ENCODE peak calls at places on chromosomes 13 and 19, in nine cellular contexts. O, D, C, K, U, F, Q, M and L are unnamed samples.

GRCh38 chr19:10829967-10830366 is 6.0 kb downstream of the TMED1 start:
- DNase-seq in C (no peak), U (no peak), O (no peak), M (no peak), Q (no peak), K (no peak), D (no peak), F (no peak), L (no peak)

GRCh38 chr19:542173-542866 is 1.5 kb upstream of the GZMM start:
- DNase-seq in F (no peak), D (no peak), M (no peak), Q (no peak), K (no peak), O (no peak), C (no peak), U (no peak), L (peak)

GRCh38 chr19:21604351-21604926 is 99.0 kb downstream of the ZNF429 start:
- DNase-seq in O (no peak), D (no peak), Q (no peak), F (no peak), K (no peak), U (no peak), C (peak), M (peak), L (peak)

GRCh38 chr19:30061557-30062330 is 119.7 kb downstream of the URI1 start:
- DNase-seq in U (no peak), K (no peak), O (no peak), M (no peak), D (no peak), C (no peak), Q (no peak), F (no peak), L (peak)

GRCh38 chr13:24196593-24197197 is 36.2 kb downstream of the SPATA13 start:
- DNase-seq in U (no peak), F (no peak), D (no peak), K (no peak), M (no peak), O (no peak), Q (no peak), C (no peak), L (no peak)

GRCh38 chr19:17590780-17591688 is 35.6 kb downstream of the COLGALT1 start:
- DNase-seq in F (no peak), K (no peak), D (no peak), O (no peak), C (no peak), M (no peak), U (no peak), Q (peak), L (no peak)

GRCh38 chr13:44422755-44423643 is 49.4 kb downstream of the SERP2 start:
- DNase-seq in K (no peak), Q (no peak), D (no peak), F (no peak), M (no peak), C (no peak), O (peak), U (no peak), L (peak)

GRCh38 chr19:35061583-35062373 is 20.3 kb downstream of the HPN start:
- DNase-seq in M (no peak), Q (no peak), C (no peak), U (no peak), F (no peak), D (no peak), K (no peak), O (no peak), L (no peak)

GRCh38 chr19:17721821-17722220 is 2.5 kb downstream of the MAP1S start:
- DNase-seq in C (no peak), F (peak), K (no peak), D (no peak), M (no peak), U (no peak), Q (no peak), O (no peak), L (no peak)

GRCh38 chr13:92994056-92994455 is 232.6 kb upstream of the GPC6 start:
- DNase-seq in M (no peak), K (no peak), C (no peak), F (no peak), O (no peak), Q (no peak), D (no peak), U (no peak), L (no peak)

GRCh38 chr19:13033819-13034611 is 38.7 kb downstream of the NFIX start:
- DNase-seq in U (peak), K (peak), M (peak), F (peak), O (peak), C (peak), Q (peak), D (no peak), L (peak)

GRCh38 chr13:36548129-36548528 is 115.8 kb downstream of the CCNA1 start:
- DNase-seq in D (no peak), O (no peak), U (no peak), M (no peak), F (no peak), Q (peak), K (no peak), C (no peak), L (no peak)

GRCh38 chr19:54137913-54138776 is 583 bp downstream of the CNOT3 start:
- DNase-seq in D (no peak), U (no peak), C (peak), Q (peak), F (no peak), K (no peak), M (peak), O (peak), L (peak)

GRCh38 chr13:30108913-30109237 is 198.5 kb downstream of the KATNAL1 start:
- DNase-seq in D (no peak), F (no peak), K (no peak), C (no peak), M (no peak), O (no peak), U (no peak), Q (peak), L (no peak)

GRCh38 chr13:111904701-111905608 is 162.0 kb upstream of the SOX1 start:
- DNase-seq in D (no peak), K (peak), O (no peak), Q (no peak), C (no peak), F (no peak), M (peak), U (no peak), L (peak)

GRCh38 chr13:31267126-31267784 is 67.5 kb downstream of the B3GLCT start:
- DNase-seq in M (no peak), O (no peak), F (no peak), K (no peak), Q (no peak), U (no peak), C (no peak), D (no peak), L (no peak)

GRCh38 chr13:101289764-101290163 is 126.5 kb downstream of the NALCN start:
- DNase-seq in K (peak), D (peak), C (peak), M (peak), F (no peak), O (peak), U (no peak), Q (peak), L (peak)

GRCh38 chr19:6522712-6523111 is 8.1 kb upstream of the TNFSF9 start:
- DNase-seq in F (no peak), C (no peak), K (no peak), Q (no peak), O (no peak), U (no peak), D (no peak), M (no peak), L (no peak)

GRCh38 chr19:15194938-15195337 is 5.9 kb downstream of the NOTCH3 start:
- DNase-seq in F (no peak), D (no peak), C (no peak), Q (no peak), K (no peak), O (no peak), U (no peak), M (no peak), L (no peak)

GRCh38 chr19:49761625-49762311 is 1.3 kb downstream of the TSKS start:
- DNase-seq in O (no peak), F (no peak), K (no peak), D (peak), U (no peak), Q (no peak), M (peak), C (no peak), L (peak)

GRCh38 chr13:78595819-78596700 is 7.3 kb downstream of the POU4F1 start:
- DNase-seq in F (no peak), O (no peak), K (peak), D (no peak), Q (no peak), C (no peak), U (no peak), M (peak), L (peak)

GRCh38 chr13:34654682-34655081 is 287.4 kb upstream of the NBEA start:
- DNase-seq in U (no peak), M (no peak), D (no peak), F (no peak), K (no peak), C (no peak), Q (no peak), O (no peak), L (no peak)

GRCh38 chr13:88042489-88042888 is 371.3 kb downstream of the SLITRK5 start:
- DNase-seq in M (no peak), Q (no peak), U (no peak), K (no peak), O (no peak), C (no peak), F (no peak), D (no peak), L (no peak)

GRCh38 chr13:71417205-71417604 is 449.8 kb downstream of the DACH1 start:
- DNase-seq in Q (no peak), F (no peak), C (peak), M (no peak), O (no peak), K (no peak), U (no peak), D (no peak), L (no peak)

GRCh38 chr13:41639955-41640780 is 182.8 kb downstream of the RGCC start:
- DNase-seq in U (no peak), C (no peak), F (no peak), D (no peak), Q (peak), O (no peak), M (no peak), K (no peak), L (no peak)

GRCh38 chr13:112066624-112067004 is 335 bp upstream of the SOX1 start:
- DNase-seq in F (peak), D (no peak), Q (peak), M (peak), O (no peak), K (peak), C (no peak), U (no peak), L (peak)

GRCh38 chr19:53463263-53463662 is 4.3 kb upstream of the ZNF813 start:
- DNase-seq in U (peak), O (no peak), Q (peak), C (no peak), F (peak), K (peak), D (no peak), M (peak), L (peak)

GRCh38 chr13:20738616-20739015 is 35.1 kb downstream of the IL17D start:
- DNase-seq in D (no peak), Q (no peak), K (no peak), O (no peak), C (no peak), M (no peak), F (no peak), U (no peak), L (no peak)

GRCh38 chr19:48897181-48897580 is 1.4 kb downstream of the TULP2 start:
- DNase-seq in C (no peak), F (no peak), K (no peak), Q (no peak), M (no peak), D (no peak), O (no peak), U (no peak), L (no peak)